ENCODE peak calls at places on chromosome 14, in nine cellular contexts. U, M, W, J, I, P, V, K and H are unnamed samples.

GRCh38 chr14:88013750-88014349 is 8.9 kb downstream of the GPR65 start:
- DNase-seq in U (no peak), P (peak), V (no peak), J (peak), I (peak), M (peak), W (peak), K (peak), H (peak)

GRCh38 chr14:25622752-25623151 is 572.8 kb upstream of the STXBP6 start:
- DNase-seq in J (no peak), P (no peak), U (no peak), M (no peak), V (no peak), I (no peak), K (no peak), W (no peak), H (no peak)

GRCh38 chr14:76763362-76764041 is 2.2 kb downstream of the VASH1 start:
- DNase-seq in W (no peak), P (no peak), V (no peak), J (peak), I (peak), M (no peak), K (peak), U (no peak), H (no peak)

GRCh38 chr14:73789996-73790581 is 61.5 kb upstream of the PTGR2 start:
- DNase-seq in K (peak), U (no peak), I (peak), M (peak), J (peak), P (no peak), V (peak), W (peak), H (peak)

GRCh38 chr14:31270196-31270772 is 62.7 kb upstream of the HECTD1 start:
- DNase-seq in K (peak), M (no peak), W (no peak), U (peak), J (peak), I (no peak), P (no peak), V (no peak), H (peak)

GRCh38 chr14:61452452-61452851 is 131.1 kb downstream of the PRKCH start:
- DNase-seq in U (peak), W (no peak), V (no peak), P (no peak), J (no peak), M (no peak), I (no peak), K (no peak), H (no peak)

GRCh38 chr14:91230363-91231035 is 14.0 kb downstream of the GPR68 start:
- DNase-seq in W (no peak), U (peak), M (no peak), J (peak), P (no peak), K (peak), V (no peak), I (no peak), H (peak)

GRCh38 chr14:77003960-77004710 is 24.4 kb downstream of the IRF2BPL start:
- DNase-seq in I (peak), W (no peak), U (no peak), P (no peak), M (no peak), V (peak), J (peak), K (peak), H (peak)

GRCh38 chr14:98304574-98304973 is 967.4 kb downstream of the BCL11B start:
- DNase-seq in P (no peak), U (no peak), W (no peak), J (no peak), I (no peak), K (no peak), V (no peak), M (no peak), H (no peak)

GRCh38 chr14:28681681-28682080 is 84.9 kb upstream of the FOXG1 start:
- DNase-seq in U (no peak), J (no peak), K (no peak), V (no peak), P (no peak), I (no peak), W (no peak), M (no peak), H (no peak)

GRCh38 chr14:98350213-98350612 is 921.8 kb downstream of the BCL11B start:
- DNase-seq in P (no peak), M (no peak), V (no peak), I (no peak), J (no peak), K (no peak), W (no peak), U (no peak), H (no peak)

GRCh38 chr14:58501214-58501816 is 73.8 kb downstream of the KIAA0586 start:
- DNase-seq in M (peak), I (peak), K (peak), J (peak), W (no peak), P (no peak), V (peak), U (peak), H (peak)

GRCh38 chr14:66233571-66233970 is 252.6 kb upstream of the CCDC196 start:
- DNase-seq in P (no peak), U (no peak), V (no peak), M (no peak), K (no peak), W (no peak), J (no peak), I (no peak), H (no peak)

GRCh38 chr14:34649344-34649743 is 19.4 kb upstream of the SNX6 start:
- DNase-seq in I (peak), P (no peak), V (peak), K (peak), W (no peak), J (peak), M (peak), U (no peak), H (peak)

GRCh38 chr14:79044894-79045624 is 874.9 kb downstream of the NRXN3 start:
- DNase-seq in I (peak), P (no peak), K (peak), U (no peak), W (no peak), M (peak), J (peak), V (peak), H (peak)

GRCh38 chr14:105646175-105646574 is 119.8 kb downstream of the TMEM121 start:
- DNase-seq in I (no peak), U (no peak), V (no peak), P (no peak), W (no peak), K (no peak), M (no peak), J (no peak), H (peak)

GRCh38 chr14:104708606-104709268 is 15.3 kb upstream of the ADSS1 start:
- DNase-seq in J (peak), U (peak), K (peak), P (peak), W (peak), V (no peak), M (no peak), I (peak), H (peak)

GRCh38 chr14:105929327-105930081 is 403.1 kb downstream of the TMEM121 start:
- DNase-seq in I (no peak), M (no peak), V (no peak), J (no peak), U (no peak), P (no peak), W (no peak), K (no peak), H (no peak)

GRCh38 chr14:73221945-73222344 is 15.4 kb upstream of the PAPLN start:
- DNase-seq in W (no peak), V (no peak), M (no peak), I (no peak), K (no peak), J (peak), U (no peak), P (no peak), H (no peak)

GRCh38 chr14:29348504-29348903 is 579.1 kb downstream of the PRKD1 start:
- DNase-seq in K (peak), U (no peak), V (no peak), W (no peak), M (no peak), P (no peak), J (peak), I (no peak), H (no peak)

GRCh38 chr14:92938235-92938875 is 15.4 kb downstream of the CHGA start:
- DNase-seq in M (no peak), K (no peak), J (no peak), W (no peak), V (no peak), P (no peak), I (no peak), U (no peak), H (no peak)
- TF ChIP-seq CTCF in M (no peak), K (no peak), J (no peak), W (no peak), V (no peak), P (no peak), I (no peak), U (no peak), H (no peak)

DNA sequence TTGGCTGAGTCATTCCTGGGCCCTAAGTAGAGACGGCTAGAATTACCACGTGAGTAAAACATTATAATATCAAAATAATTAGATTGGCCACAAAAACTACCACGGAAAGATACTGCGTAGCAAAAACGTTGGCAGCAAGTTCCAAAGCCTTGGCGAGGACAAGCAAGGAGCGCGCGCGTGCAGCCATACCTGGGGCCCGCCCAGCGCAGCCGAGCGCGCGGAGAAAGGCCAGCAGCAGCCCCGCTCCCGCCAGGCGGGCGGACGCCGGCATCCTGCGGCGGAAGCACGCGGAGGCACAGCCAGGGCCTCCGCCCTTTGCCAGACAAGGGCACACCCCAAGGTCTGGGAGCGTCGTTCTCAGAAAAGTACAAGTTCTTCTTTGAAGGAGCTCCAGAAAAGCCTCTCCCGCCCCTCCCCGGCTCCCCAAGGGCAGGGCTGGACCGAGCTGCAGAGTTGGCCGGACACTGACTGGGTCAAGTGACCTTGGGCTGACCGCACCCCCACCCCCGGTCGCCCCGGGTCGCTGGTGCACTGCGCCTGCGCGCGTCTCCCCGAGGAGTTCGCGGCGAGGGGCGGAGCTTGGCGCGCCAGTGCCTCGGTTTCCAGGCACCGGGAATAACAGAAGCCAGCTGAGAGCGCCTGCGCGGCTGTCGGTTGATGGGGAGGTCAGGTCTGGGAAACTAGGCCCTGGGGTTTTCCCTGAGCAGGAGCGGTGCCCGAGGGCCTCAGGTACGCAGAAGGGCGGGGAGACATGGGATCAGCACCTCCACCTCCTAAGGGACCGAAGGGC is at the start of gene ZC2HC1C:
- DNase-seq in P (peak), I (peak), V (no peak), J (peak), U (no peak), K (peak), W (peak), M (peak), H (peak)
- TF ChIP-seq CTCF in P (no peak), I (no peak), V (no peak), J (no peak), U (no peak), K (no peak), W (peak), M (no peak), H (no peak)

GRCh38 chr14:49999826-50000214 is 106.9 kb downstream of the ARF6 start:
- DNase-seq in J (no peak), P (no peak), U (no peak), W (no peak), K (no peak), I (no peak), V (no peak), M (no peak), H (no peak)
- TF ChIP-seq CTCF in J (no peak), P (no peak), U (peak), W (no peak), K (no peak), I (no peak), V (no peak), M (no peak), H (no peak)

GRCh38 chr14:23631234-23631633 is 4.9 kb upstream of the DHRS2 start:
- DNase-seq in P (no peak), U (no peak), M (no peak), V (no peak), I (no peak), J (no peak), K (no peak), W (no peak), H (no peak)

GRCh38 chr14:23632461-23633159 is 3.6 kb upstream of the DHRS2 start:
- DNase-seq in M (no peak), U (no peak), K (no peak), I (no peak), W (no peak), J (no peak), V (no peak), P (no peak), H (no peak)

GRCh38 chr14:23630687-23631086 is 5.5 kb upstream of the DHRS2 start:
- DNase-seq in U (no peak), I (no peak), V (no peak), W (no peak), P (no peak), M (no peak), K (no peak), J (no peak), H (no peak)

GRCh38 chr14:23631702-23632460 is 4.3 kb upstream of the DHRS2 start:
- DNase-seq in V (peak), U (peak), I (peak), M (peak), W (peak), P (peak), K (peak), J (peak), H (peak)

GRCh38 chr14:23633160-23633701 is 2.9 kb upstream of the DHRS2 start:
- DNase-seq in P (no peak), V (no peak), U (no peak), W (no peak), M (no peak), I (no peak), K (no peak), J (no peak), H (no peak)
- TF ChIP-seq CTCF in P (no peak), V (no peak), U (no peak), W (no peak), M (no peak), I (no peak), K (peak), J (no peak), H (no peak)

DNA sequence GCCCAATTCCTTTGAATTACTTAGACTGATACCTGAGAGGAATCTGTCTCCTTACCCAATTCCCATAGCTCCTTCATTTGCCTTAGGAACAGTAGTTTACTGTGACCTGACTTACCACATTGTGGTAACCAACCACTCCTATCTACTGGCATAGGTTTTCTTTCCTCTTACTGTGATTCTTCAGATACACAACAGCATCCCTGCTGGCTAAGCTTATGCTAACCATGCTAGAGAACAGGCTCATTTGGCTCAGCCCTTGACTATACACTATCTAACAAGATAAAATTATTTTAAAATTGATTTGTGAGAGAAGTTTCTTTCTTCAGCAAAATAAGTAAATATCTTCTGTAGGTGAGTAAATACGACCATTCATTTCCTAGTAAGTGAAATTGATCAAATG is 320.4 kb upstream of the DDHD1 start:
- DNase-seq in P (no peak), I (no peak), W (no peak), J (no peak), K (no peak), U (no peak), M (no peak), V (no peak), H (no peak)
- TF ChIP-seq CTCF in P (no peak), I (no peak), W (no peak), J (no peak), K (no peak), U (no peak), M (peak), V (no peak), H (no peak)

GRCh38 chr14:92600318-92601053 is 86.9 kb downstream of the RIN3 start:
- DNase-seq in P (no peak), W (no peak), I (peak), K (peak), M (no peak), U (no peak), V (peak), J (peak), H (peak)

GRCh38 chr14:92601131-92601710 is 87.6 kb downstream of the RIN3 start:
- DNase-seq in M (no peak), P (no peak), W (no peak), U (no peak), J (no peak), K (no peak), I (no peak), V (no peak), H (no peak)

GRCh38 chr14:92601757-92602417 is 88.3 kb downstream of the RIN3 start:
- DNase-seq in M (no peak), P (no peak), W (no peak), V (no peak), U (no peak), J (no peak), K (no peak), I (no peak), H (no peak)

GRCh38 chr14:92605274-92605940 is 91.8 kb downstream of the RIN3 start:
- DNase-seq in M (no peak), V (no peak), W (no peak), U (no peak), P (no peak), K (no peak), J (no peak), I (no peak), H (no peak)

GRCh38 chr14:92603309-92604257 is 90.0 kb downstream of the RIN3 start:
- DNase-seq in V (peak), K (peak), W (peak), U (no peak), M (peak), I (peak), P (no peak), J (peak), H (peak)
- TF ChIP-seq CTCF in V (peak), K (peak), W (peak), U (no peak), M (peak), I (peak), P (no peak), J (no peak), H (peak)

DNA sequence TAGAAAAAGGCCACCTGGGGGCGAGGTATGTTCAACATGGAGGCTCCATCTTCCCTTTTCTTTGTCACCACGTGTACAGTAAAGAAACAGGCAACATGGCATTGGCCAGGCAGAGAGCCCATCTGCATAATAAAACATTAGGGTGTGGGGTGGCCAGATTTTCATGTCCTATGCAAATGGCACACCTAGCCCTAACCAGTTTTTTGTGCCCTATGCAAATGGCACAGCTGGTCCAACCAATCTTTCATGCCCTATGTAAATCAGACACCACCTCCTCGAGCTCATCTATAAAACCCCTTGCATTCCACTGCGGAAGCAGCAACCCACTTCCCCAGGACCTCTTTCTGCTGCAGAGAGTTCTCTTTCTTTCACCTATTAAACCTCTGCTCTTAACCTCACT is 149.1 kb upstream of the RGS6 start:
- DNase-seq in W (no peak), I (no peak), P (no peak), M (no peak), K (no peak), J (no peak), U (no peak), V (no peak), H (no peak)
- TF ChIP-seq CTCF in W (no peak), I (no peak), P (no peak), M (no peak), K (no peak), J (no peak), U (no peak), V (no peak), H (no peak)

GRCh38 chr14:51856897-51857296 is 3.5 kb upstream of the GNG2 start:
- DNase-seq in W (no peak), J (no peak), U (no peak), V (no peak), K (no peak), P (no peak), I (no peak), M (no peak), H (no peak)
- TF ChIP-seq CTCF in W (no peak), J (no peak), U (no peak), V (no peak), K (no peak), P (no peak), I (no peak), M (no peak), H (no peak)